ENCODE peak calls at places on chromosomes 6 and 20, in seven cellular contexts. V, M, I, L, A, W and R are unnamed samples.
A peak's percentile ranks its signal among the peaks of the same experiment; 100 is the strongest.

GRCh38 chr20:46131396-46131795 is 13.3 kb downstream of the CD40 start:
- DNase-seq in V (no peak), M (no peak), I (no peak), L (peak; percentile 27), A (no peak), W (no peak), R (no peak)

GRCh38 chr6:89826029-89826528 is 3.6 kb upstream of the CASP8AP2 start:
- DNase-seq in V (no peak), M (no peak), I (no peak), L (no peak), A (no peak), W (no peak), R (no peak)

GRCh38 chr6:167826230-167827061 is at the start of gene AFDN:
- DNase-seq in V (peak; percentile 95), M (peak; percentile 82), I (peak; percentile 83), L (no peak), A (peak; percentile 78), W (peak; percentile 91), R (peak; percentile 78)

GRCh38 chr6:118372413-118372812 is 175.7 kb upstream of the PLN start:
- DNase-seq in V (peak; percentile 11), M (no peak), I (no peak), L (peak; percentile 12), A (no peak), W (no peak), R (no peak)

GRCh38 chr6:45541934-45542333 is 164.2 kb upstream of the SUPT3H start:
- DNase-seq in V (no peak), M (no peak), I (no peak), L (no peak), A (no peak), W (no peak), R (no peak)

GRCh38 chr6:35081426-35081851 is 59.7 kb downstream of the TCP11 start:
- DNase-seq in V (no peak), M (no peak), I (peak; percentile 10), L (peak; percentile 6), A (no peak), W (peak; percentile 54), R (no peak)

GRCh38 chr6:141354191-141354950 is 778.4 kb upstream of the GJE1 start:
- DNase-seq in V (no peak), M (no peak), I (no peak), L (no peak), A (no peak), W (no peak), R (no peak)

GRCh38 chr20:45111799-45112471 is 3.0 kb downstream of the WFDC5 start:
- DNase-seq in V (peak; percentile 59), M (no peak), I (no peak), L (peak; percentile 26), A (no peak), W (no peak), R (no peak)

GRCh38 chr6:17035257-17035757 is 66.5 kb upstream of the STMND1 start:
- DNase-seq in V (no peak), M (no peak), I (no peak), L (no peak), A (no peak), W (no peak), R (no peak)

GRCh38 chr6:122872311-122872710 is 83.3 kb downstream of the SMPDL3A start:
- DNase-seq in V (no peak), M (no peak), I (no peak), L (no peak), A (no peak), W (no peak), R (no peak)

GRCh38 chr6:132188865-132189264 is 212.4 kb downstream of the MOXD1 start:
- DNase-seq in V (no peak), M (no peak), I (no peak), L (peak; percentile 51), A (no peak), W (no peak), R (no peak)

GRCh38 chr20:3209023-3209945 is at the start of gene ITPA:
- DNase-seq in V (peak; percentile 89), M (peak; percentile 57), I (peak; percentile 56), L (peak; percentile 40), A (no peak), W (no peak), R (peak; percentile 30)

GRCh38 chr20:10369723-10370090 is 64.3 kb downstream of the MKKS start:
- DNase-seq in V (no peak), M (peak; percentile 29), I (peak; percentile 8), L (peak; percentile 80), A (no peak), W (no peak), R (no peak)

GRCh38 chr6:4943716-4944115 is 60.1 kb downstream of the RPP40 start:
- DNase-seq in V (no peak), M (no peak), I (no peak), L (no peak), A (no peak), W (no peak), R (no peak)

GRCh38 chr20:62742979-62743776 is 34.5 kb downstream of the NTSR1 start:
- DNase-seq in V (no peak), M (no peak), I (peak; percentile 3), L (no peak), A (peak; percentile 28), W (peak; percentile 38), R (no peak)

GRCh38 chr6:140576004-140576555 is 1201.6 kb upstream of the CITED2 start:
- DNase-seq in V (no peak), M (no peak), I (no peak), L (no peak), A (no peak), W (no peak), R (no peak)

GRCh38 chr6:9623985-9624384 is 790.9 kb downstream of the TFAP2A start:
- DNase-seq in V (no peak), M (no peak), I (no peak), L (peak; percentile 4), A (no peak), W (no peak), R (no peak)

GRCh38 chr6:48311301-48311700 is 200.3 kb upstream of the PTCHD4 start:
- DNase-seq in V (no peak), M (no peak), I (no peak), L (no peak), A (no peak), W (no peak), R (no peak)

DNA sequence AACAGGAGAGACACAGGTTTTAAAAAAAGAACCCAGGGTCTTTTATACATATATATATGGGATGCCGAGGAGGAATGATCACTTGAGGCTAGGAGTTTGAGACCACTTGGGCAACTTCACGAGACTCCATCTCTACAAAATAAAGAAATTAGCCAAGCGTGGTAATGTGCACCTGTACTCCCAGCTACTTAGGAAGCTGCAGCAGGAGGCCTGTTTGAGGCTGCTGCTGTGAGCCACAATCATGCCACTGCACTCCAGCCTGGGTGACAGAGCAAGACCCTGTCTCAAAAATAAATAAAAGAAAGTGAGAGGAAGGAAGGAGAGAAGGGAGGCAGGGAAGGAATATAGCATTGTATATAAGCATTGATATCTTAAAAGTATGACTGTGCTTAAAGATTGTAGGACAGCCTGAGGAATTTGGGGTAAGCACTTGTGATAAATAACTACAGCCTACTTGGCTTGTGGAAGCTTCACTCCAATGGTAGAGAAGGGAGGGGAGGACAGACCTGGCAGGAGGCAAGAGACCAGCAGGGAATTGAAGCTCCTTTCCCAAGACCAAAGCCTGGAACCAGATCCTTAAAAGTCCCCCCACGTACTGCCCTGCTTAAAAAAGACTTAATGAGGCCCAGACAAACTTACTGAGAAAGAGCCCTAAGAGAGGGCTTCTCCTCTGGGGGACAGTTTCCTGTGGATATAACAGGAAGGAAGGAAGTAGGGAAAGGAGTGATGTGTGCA is 2.5 kb upstream of the SNTA1 start:
- DNase-seq in V (no peak), M (no peak), I (no peak), L (no peak), A (no peak), W (no peak), R (no peak)
- H3K27ac ChIP-seq in V (no peak overlapping the region), M (no peak overlapping the region), I (no peak overlapping the region), L (no peak overlapping the region), A (no peak overlapping the region), W (no peak overlapping the region), R (no peak overlapping the region)

GRCh38 chr6:70823651-70824050 is 133.2 kb downstream of the B3GAT2 start:
- DNase-seq in V (no peak), M (no peak), I (no peak), L (no peak), A (no peak), W (no peak), R (no peak)
- TF ChIP-seq POLR2AphosphoS5 in V (no peak), M (no peak), I (no peak), L (no peak), A (no peak), W (no peak), R (no peak)

DNA sequence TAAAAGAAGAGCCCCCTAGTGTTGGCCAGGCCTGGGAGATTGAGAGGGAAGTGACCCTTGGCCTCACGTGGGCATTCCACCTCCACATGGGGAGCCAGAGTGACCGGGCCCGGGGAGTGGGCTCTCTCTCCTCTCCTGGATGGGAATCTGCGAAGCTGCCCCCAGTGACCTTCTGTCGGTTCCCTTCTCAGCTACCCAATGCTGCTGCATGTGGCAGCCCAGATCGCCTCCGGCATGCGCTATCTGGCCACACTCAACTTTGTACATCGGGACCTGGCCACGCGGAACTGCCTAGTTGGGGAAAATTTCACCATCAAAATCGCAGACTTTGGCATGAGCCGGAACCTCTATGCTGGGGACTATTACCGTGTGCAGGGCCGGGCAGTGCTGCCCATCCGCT is 10.1 kb upstream of the GTF2H4 start:
- DNase-seq in V (peak; percentile 10), M (no peak), I (no peak), L (no peak), A (no peak), W (no peak), R (no peak)
- TF ChIP-seq CTCF in V (no peak), M (no peak), I (no peak), L (no peak), A (no peak), W (no peak), R (no peak)

GRCh38 chr6:1310628-1311399 is 1.1 kb upstream of the FOXQ1 start:
- DNase-seq in V (no peak), M (peak; percentile 79), I (peak; percentile 72), L (no peak), A (no peak), W (no peak), R (peak; percentile 71)
- H3K27ac ChIP-seq in V (no peak overlapping the region), M (peak overlapping the region; percentile 83), I (peak overlapping the region; percentile 31), L (no peak overlapping the region), A (peak overlapping the region; percentile 83), W (no peak overlapping the region), R (peak overlapping the region; percentile 90)

GRCh38 chr6:98834060-98835031 is at the start of gene POU3F2:
- DNase-seq in V (peak; percentile 97), M (peak; percentile 60), I (peak; percentile 57), L (peak; percentile 90), A (no peak), W (peak; percentile 77), R (peak; percentile 43)
- TF ChIP-seq POLR2AphosphoS5 in V (no peak), M (no peak), I (no peak), L (no peak), A (no peak), W (no peak), R (peak; percentile 7)

GRCh38 chr6:24274441-24275083 is 83.3 kb downstream of the DCDC2 start:
- DNase-seq in V (peak; percentile 8), M (no peak), I (no peak), L (peak; percentile 10), A (no peak), W (no peak), R (no peak)
- TF ChIP-seq CTCF in V (peak; percentile 70), M (no peak), I (peak; percentile 54), L (peak; percentile 35), A (peak; percentile 34), W (peak; percentile 28), R (no peak)